ENCODE peak calls at places on chromosome 5, in four cellular contexts. T is stomach, C is psoas muscle, P is ELR. S is an unnamed sample.

GRCh38 chr5:58502032-58502431 is 10.8 kb downstream of the GAPT start:
- DNase-seq in C (no peak), T (no peak), P (no peak), S (no peak)

GRCh38 chr5:75568202-75568601 is 43.1 kb upstream of the ANKDD1B start:
- DNase-seq in P (no peak), T (no peak), C (no peak), S (no peak)

GRCh38 chr5:78046006-78046405 is 248.5 kb downstream of the AP3B1 start:
- DNase-seq in C (peak), P (no peak), T (no peak), S (no peak)

GRCh38 chr5:143521891-143522290 is 118.4 kb upstream of the NR3C1 start:
- DNase-seq in P (no peak), T (no peak), C (no peak), S (no peak)

GRCh38 chr5:59416441-59416840 is 477.1 kb downstream of the PDE4D start:
- DNase-seq in C (no peak), P (peak), T (no peak), S (no peak)

GRCh38 chr5:3326569-3327232 is 268.9 kb upstream of the IRX1 start:
- DNase-seq in T (no peak), C (no peak), P (no peak), S (no peak)

GRCh38 chr5:76547242-76547890 is 75.8 kb downstream of the F2RL2 start:
- DNase-seq in T (no peak), P (no peak), C (no peak), S (no peak)

GRCh38 chr5:123036391-123037103 is at the start of gene PPIC:
- DNase-seq in T (peak), C (peak), P (peak), S (peak)

GRCh38 chr5:1538741-1539392 is 15.1 kb upstream of the LPCAT1 start:
- DNase-seq in P (no peak), C (no peak), T (no peak), S (no peak)

GRCh38 chr5:14743601-14744295 is 79.2 kb downstream of the OTULIN start:
- DNase-seq in C (no peak), T (no peak), P (peak), S (peak)

GRCh38 chr5:129904667-129905466 is 602 bp downstream of the CHSY3 start:
- DNase-seq in T (no peak), P (peak), C (peak), S (no peak)

GRCh38 chr5:14868771-14869170 is 2.8 kb downstream of the ANKH start:
- DNase-seq in T (no peak), C (no peak), P (no peak), S (no peak)

GRCh38 chr5:136799806-136800372 is 434.5 kb upstream of the TRPC7 start:
- DNase-seq in P (peak), T (no peak), C (no peak), S (no peak)

S was measured in AG09309.